ENCODE peak calls at places on chromosomes 4 and X, in six cellular contexts. G is psoas muscle, J is osteocyte, U is NCI-H146, N is stomach, S is NCI-H2081. B is an unnamed sample.

GRCh38 chr4:41143721-41144379 is 70.5 kb downstream of the APBB2 start:
- DNase-seq in G (no peak), J (no peak), U (no peak), N (no peak), S (no peak), B (no peak)

GRCh38 chr4:74365761-74366160 is 816 bp downstream of the EREG start:
- DNase-seq in G (no peak), J (no peak), U (peak), N (peak), S (no peak), B (no peak)

GRCh38 chr4:36011381-36011780 is 232.9 kb downstream of the ARAP2 start:
- DNase-seq in G (no peak), J (no peak), U (no peak), N (no peak), S (no peak), B (no peak)

GRCh38 chr4:2253160-2254084 is 8.5 kb downstream of the MXD4 start:
- DNase-seq in G (peak), J (no peak), U (no peak), N (peak), S (no peak), B (peak)

GRCh38 chrX:152915541-152916241 is 17.8 kb downstream of the ZNF185 start:
- DNase-seq in G (no peak), J (no peak), U (peak), N (no peak), S (no peak), B (no peak)

GRCh38 chr4:39565925-39566630 is 38.8 kb upstream of the UGDH start:
- DNase-seq in G (no peak), J (peak), U (no peak), N (no peak), S (no peak), B (no peak)

GRCh38 chr4:139208404-139208945 is 31.5 kb upstream of the ELF2 start:
- DNase-seq in G (no peak), J (no peak), U (peak), N (no peak), S (no peak), B (peak)

GRCh38 chrX:109952050-109952449 is 50.9 kb upstream of the TMEM164 start:
- DNase-seq in G (no peak), J (no peak), U (no peak), N (no peak), S (no peak), B (peak)

GRCh38 chr4:48138936-48139335 is 4.9 kb upstream of the TXK start:
- DNase-seq in G (no peak), J (no peak), U (no peak), N (no peak), S (peak), B (no peak)

GRCh38 chr4:54063224-54063623 is 1.2 kb downstream of the CHIC2 start:
- DNase-seq in G (no peak), J (no peak), U (no peak), N (no peak), S (no peak), B (no peak)

GRCh38 chrX:29992083-29992482 is 223.3 kb upstream of the MAGEB2 start:
- DNase-seq in G (no peak), J (no peak), U (no peak), N (no peak), S (no peak), B (no peak)